ENCODE peak calls at places on chromosomes 4 and X, in nine cellular contexts. P is brain microvascular endothelial cell; T is CD8-positive, alpha-beta memory T cell; R is adrenal gland; V is colonic mucosa; W is heart left ventricle; A is WERI-Rb-1; B is suprapubic skin; Y is pancreas. K is an unnamed sample.

GRCh38 chrX:139766545-139766983 is 58.6 kb upstream of the MCF2 start:
- DNase-seq in V (no peak), T (peak), B (no peak), W (no peak), A (no peak), R (no peak), P (no peak), Y (no peak), K (no peak)

GRCh38 chrX:20317873-20318272 is 51.2 kb upstream of the RPS6KA3 start:
- DNase-seq in B (no peak), Y (no peak), R (no peak), T (no peak), A (no peak), V (no peak), P (no peak), W (no peak), K (no peak)

GRCh38 chr4:169410839-169411770 is 140.3 kb upstream of the SH3RF1 start:
- DNase-seq in A (no peak), V (peak), R (peak), T (peak), B (no peak), Y (no peak), P (peak), W (peak), K (no peak)

GRCh38 chr4:13534344-13535063 is 9.8 kb downstream of the NKX3-2 start:
- DNase-seq in Y (peak), A (no peak), P (no peak), B (no peak), W (no peak), V (no peak), T (no peak), R (no peak), K (peak)

GRCh38 chr4:174334628-174335027 is 50.9 kb downstream of the CEP44 start:
- DNase-seq in R (no peak), W (no peak), B (no peak), A (no peak), Y (no peak), T (no peak), V (no peak), P (no peak), K (no peak)

GRCh38 chr4:128379860-128380259 is 92.2 kb upstream of the PGRMC2 start:
- DNase-seq in W (no peak), A (peak), V (no peak), P (peak), Y (peak), T (no peak), B (no peak), R (peak), K (peak)

GRCh38 chrX:72128881-72129280 is 2.8 kb downstream of the RTL5 start:
- DNase-seq in R (peak), P (no peak), W (no peak), V (no peak), Y (no peak), T (no peak), A (peak), B (no peak), K (no peak)

GRCh38 chrX:66110112-66110511 is 53.9 kb upstream of the HEPH start:
- DNase-seq in W (no peak), A (no peak), V (peak), P (no peak), B (no peak), T (peak), Y (no peak), R (peak), K (no peak)

GRCh38 chr4:112343330-112343729 is 46.2 kb downstream of the ALPK1 start:
- DNase-seq in V (no peak), B (no peak), T (no peak), P (no peak), A (no peak), Y (no peak), W (no peak), R (no peak), K (no peak)

GRCh38 chr4:165016971-165017370 is 14.8 kb upstream of the TRIM60 start:
- DNase-seq in A (peak), B (no peak), Y (no peak), V (no peak), P (no peak), W (no peak), R (no peak), T (no peak), K (no peak)

GRCh38 chr4:122827258-122827887 is 742 bp downstream of the FGF2 start:
- DNase-seq in P (peak), R (peak), B (peak), A (peak), W (peak), Y (peak), V (peak), T (peak), K (no peak)

GRCh38 chr4:10971800-10972398 is 287.3 kb upstream of the CLNK start:
- DNase-seq in Y (no peak), P (no peak), W (no peak), A (no peak), R (no peak), T (no peak), V (no peak), B (no peak), K (no peak)

GRCh38 chr4:52658671-52659015 is 458 bp downstream of the USP46 start:
- DNase-seq in V (no peak), B (no peak), R (no peak), W (no peak), P (no peak), T (no peak), Y (peak), A (no peak), K (no peak)

GRCh38 chrX:100926453-100926852 is 2.3 kb downstream of the XKRX start:
- DNase-seq in V (no peak), A (no peak), Y (no peak), P (no peak), T (no peak), R (no peak), B (no peak), W (no peak), K (no peak)

GRCh38 chrX:13487731-13488505 is 81.5 kb upstream of the EGFL6 start:
- DNase-seq in T (peak), R (peak), W (peak), A (peak), V (peak), Y (no peak), B (no peak), P (peak), K (peak)

GRCh38 chr4:158945529-158946108 is 157.3 kb upstream of the RAPGEF2 start:
- DNase-seq in T (no peak), R (no peak), Y (no peak), A (no peak), V (no peak), B (no peak), P (no peak), W (no peak), K (no peak)

GRCh38 chr4:113502476-113502875 is 259.1 kb downstream of the CAMK2D start:
- DNase-seq in A (no peak), P (no peak), B (no peak), T (no peak), Y (no peak), W (no peak), R (no peak), V (no peak), K (no peak)

GRCh38 chr4:170589597-170590191 is 499.9 kb upstream of the AADAT start:
- DNase-seq in T (no peak), B (no peak), P (peak), R (no peak), V (no peak), W (no peak), Y (no peak), A (peak), K (no peak)

DNA sequence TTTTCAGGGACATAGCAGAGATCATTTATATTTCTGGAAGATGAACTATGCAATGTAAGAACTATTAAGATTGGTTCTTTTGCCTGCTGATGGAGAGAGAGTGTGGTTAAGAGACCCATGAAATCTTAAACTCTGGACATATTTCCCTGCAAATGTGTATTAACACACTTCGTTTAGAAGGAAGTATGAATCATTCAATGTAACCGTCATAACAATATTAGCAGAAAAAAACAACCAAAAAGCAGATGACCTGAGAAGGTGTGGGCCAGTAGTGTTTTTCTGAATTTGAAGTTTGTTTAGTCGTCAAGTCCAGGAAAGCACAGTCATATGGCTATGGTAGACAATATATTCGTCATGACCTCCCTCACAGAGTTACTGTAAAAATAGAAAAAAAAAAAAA is 2.5 kb upstream of the TMPRSS11D start:
- DNase-seq in W (no peak), V (no peak), Y (no peak), T (no peak), B (no peak), P (peak), A (no peak), R (no peak), K (no peak)
- H3K27ac ChIP-seq in W (no peak), V (no peak), Y (no peak), T (no peak), B (no peak), P (peak), A (no peak), R (no peak), K (no peak)

GRCh38 chr4:87620086-87620485 is 11.8 kb downstream of the DSPP start:
- DNase-seq in P (no peak), V (no peak), R (no peak), Y (no peak), B (no peak), A (no peak), W (no peak), T (no peak), K (no peak)

GRCh38 chr4:87624698-87625097 is 16.4 kb downstream of the DSPP start:
- DNase-seq in Y (no peak), A (no peak), B (no peak), V (no peak), P (no peak), T (no peak), W (no peak), R (no peak), K (no peak)

GRCh38 chr4:87620491-87620890 is 12.2 kb downstream of the DSPP start:
- DNase-seq in W (no peak), P (no peak), T (no peak), R (no peak), B (no peak), A (no peak), Y (no peak), V (no peak), K (no peak)

GRCh38 chr4:87622303-87622702 is 14.0 kb downstream of the DSPP start:
- DNase-seq in P (no peak), A (no peak), W (no peak), R (no peak), T (no peak), V (no peak), Y (no peak), B (no peak), K (no peak)
- H3K27ac ChIP-seq in P (no peak), A (no peak), W (no peak), R (no peak), T (no peak), V (no peak), Y (no peak), B (no peak), K (no peak)

GRCh38 chr4:88597970-88598369 is 5.7 kb downstream of the HERC3 start:
- DNase-seq in B (no peak), R (no peak), Y (no peak), W (no peak), P (no peak), A (no peak), T (no peak), V (no peak), K (no peak)
- H3K27ac ChIP-seq in B (no peak), R (no peak), Y (no peak), W (peak), P (no peak), A (peak), T (no peak), V (no peak), K (no peak)

GRCh38 chrX:153783378-153784013 is 2.7 kb downstream of the SRPK3 start:
- DNase-seq in T (no peak), P (no peak), R (no peak), W (no peak), A (no peak), B (no peak), V (no peak), Y (no peak), K (no peak)

GRCh38 chrX:153782871-153783270 is 2.0 kb downstream of the SRPK3 start:
- DNase-seq in Y (no peak), B (no peak), A (no peak), T (no peak), R (no peak), V (no peak), W (no peak), P (no peak), K (no peak)

GRCh38 chrX:153780678-153781427 is at the start of gene SRPK3:
- DNase-seq in A (peak), P (no peak), T (no peak), W (peak), B (no peak), R (peak), V (no peak), Y (peak), K (no peak)

GRCh38 chrX:153781428-153782047 is 697 bp downstream of the SRPK3 start:
- DNase-seq in B (no peak), W (no peak), T (no peak), Y (peak), R (no peak), A (no peak), V (no peak), P (no peak), K (no peak)

GRCh38 chrX:153782324-153782723 is 1.5 kb downstream of the SRPK3 start:
- DNase-seq in P (no peak), T (no peak), W (no peak), V (no peak), R (no peak), Y (no peak), A (peak), B (no peak), K (no peak)
- H3K27ac ChIP-seq in P (no peak), T (no peak), W (no peak), V (no peak), R (no peak), Y (no peak), A (no peak), B (no peak), K (no peak)

GRCh38 chr4:177461606-177462005 is 19.4 kb upstream of the AGA start:
- DNase-seq in T (no peak), B (no peak), V (no peak), W (no peak), P (peak), R (no peak), Y (no peak), A (no peak), K (no peak)

GRCh38 chr4:177460460-177460859 is 18.2 kb upstream of the AGA start:
- DNase-seq in Y (no peak), T (no peak), W (no peak), V (no peak), P (no peak), A (no peak), B (no peak), R (no peak), K (no peak)

DNA sequence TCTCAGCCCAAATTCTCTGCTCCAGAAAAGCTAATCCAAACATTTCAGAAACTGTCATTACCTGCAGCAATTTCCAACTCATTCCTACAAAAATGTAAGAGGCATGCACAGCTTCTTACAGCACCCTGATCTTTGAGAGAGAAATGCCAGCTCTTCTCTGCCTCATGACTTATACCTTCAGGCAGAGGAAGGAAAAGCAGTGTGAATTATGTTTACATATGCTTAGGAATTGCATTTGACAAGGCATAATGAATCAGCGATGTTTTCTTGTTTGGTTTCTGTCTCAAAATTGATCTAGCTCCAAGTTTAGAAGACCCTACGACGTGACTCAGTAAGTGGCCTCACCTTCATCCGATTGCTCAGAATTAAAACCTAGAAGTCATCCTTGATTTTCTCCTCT is 21.8 kb upstream of the AGA start:
- DNase-seq in B (no peak), W (no peak), P (no peak), R (no peak), A (no peak), Y (no peak), T (no peak), V (no peak), K (no peak)
- H3K27ac ChIP-seq in B (no peak), W (no peak), P (no peak), R (no peak), A (no peak), Y (no peak), T (no peak), V (no peak), K (no peak)

DNA sequence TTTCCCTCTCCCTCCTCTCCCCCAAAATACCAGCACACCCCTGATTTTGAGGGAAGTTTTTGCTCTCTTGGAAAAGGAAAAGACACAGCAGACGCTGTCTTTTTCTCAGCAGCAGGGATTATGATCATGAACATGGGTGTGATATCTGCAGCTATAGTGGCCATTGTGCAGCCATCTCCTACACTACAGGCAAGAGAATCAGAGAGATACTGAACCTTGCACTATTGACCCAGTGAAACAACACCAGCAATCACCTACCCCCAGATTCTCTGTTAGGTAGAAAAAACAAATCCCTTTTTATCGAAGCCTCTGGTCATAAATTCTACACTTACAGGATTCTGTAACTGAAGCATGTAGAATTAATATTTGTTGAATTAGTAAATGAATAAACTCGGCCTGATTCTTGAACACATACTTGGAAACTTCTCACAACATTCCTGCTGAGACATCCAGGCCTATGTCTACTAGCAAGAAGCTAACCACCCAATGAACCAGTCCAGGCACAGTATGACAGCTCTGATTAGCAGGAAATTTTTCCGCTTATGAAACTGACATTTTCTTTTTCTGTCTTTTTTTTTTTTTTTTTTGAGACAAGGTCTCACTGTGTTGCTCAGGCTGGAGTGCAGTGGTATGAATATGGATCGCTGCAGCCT is 5.0 kb upstream of the AFAP1 start:
- DNase-seq in W (no peak), B (no peak), A (no peak), P (no peak), Y (no peak), T (no peak), R (no peak), V (no peak), K (no peak)
- H3K27ac ChIP-seq in W (no peak), B (no peak), A (no peak), P (no peak), Y (no peak), T (no peak), R (no peak), V (no peak), K (no peak)

DNA sequence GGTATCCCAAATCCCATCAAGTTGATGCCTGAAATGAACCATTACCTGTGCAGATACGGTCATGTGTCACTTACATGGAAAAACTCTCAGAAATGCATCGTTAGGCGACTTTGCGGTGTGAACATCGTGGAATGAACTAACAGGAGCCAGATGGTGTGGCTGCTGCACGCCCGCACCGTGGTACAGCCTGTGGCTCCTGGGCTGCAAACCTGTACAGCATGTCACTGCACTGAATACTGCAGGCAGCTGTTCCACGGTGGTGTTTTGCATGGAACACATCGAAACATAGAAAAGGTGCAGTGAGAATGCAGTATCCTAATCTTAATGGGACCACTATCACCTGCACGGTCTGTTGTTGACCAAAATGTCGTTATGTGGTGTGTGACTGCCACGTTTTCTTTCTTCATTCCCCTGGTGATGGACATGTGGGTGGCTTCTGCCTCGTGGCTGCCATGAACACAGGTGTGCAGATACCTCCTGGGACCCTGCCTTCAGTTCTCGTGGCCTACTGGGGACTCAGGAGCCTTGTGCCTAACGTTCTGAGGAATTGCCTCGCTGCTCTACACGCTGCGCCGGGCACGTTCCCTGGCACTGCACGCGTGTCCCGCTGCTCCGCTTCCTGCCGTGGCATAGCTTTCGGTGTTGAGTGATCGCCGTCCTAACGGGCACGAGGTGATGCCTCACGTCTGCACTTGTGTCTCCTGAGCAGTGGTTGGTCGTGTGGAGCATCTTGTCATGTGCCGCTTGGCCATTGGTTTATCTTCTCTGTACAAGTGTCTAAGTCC is 18.5 kb downstream of the MAEA start:
- DNase-seq in V (no peak), T (no peak), P (no peak), R (no peak), Y (peak), B (no peak), A (no peak), W (no peak), K (no peak)
- H3K27ac ChIP-seq in V (no peak), T (no peak), P (no peak), R (no peak), Y (no peak), B (peak), A (no peak), W (no peak), K (peak)

GRCh38 chrX:39174761-39175417 is 373.6 kb downstream of the MID1IP1 start:
- DNase-seq in P (no peak), A (no peak), W (no peak), B (no peak), Y (no peak), V (peak), R (peak), T (peak), K (no peak)
- H3K27ac ChIP-seq in P (no peak), A (no peak), W (no peak), B (no peak), Y (peak), V (peak), R (no peak), T (no peak), K (no peak)

GRCh38 chr4:653080-653821 is 20.8 kb downstream of the ATP5ME start:
- DNase-seq in P (no peak), T (no peak), B (no peak), V (no peak), R (no peak), W (no peak), A (no peak), Y (peak), K (no peak)

GRCh38 chr4:650951-651883 is 22.9 kb downstream of the ATP5ME start:
- DNase-seq in W (no peak), T (no peak), Y (peak), R (no peak), V (no peak), A (no peak), B (no peak), P (no peak), K (peak)

GRCh38 chr4:653831-654525 is 20.1 kb downstream of the ATP5ME start:
- DNase-seq in P (no peak), B (no peak), R (no peak), T (no peak), A (no peak), Y (peak), W (no peak), V (no peak), K (no peak)

GRCh38 chr4:650461-650860 is 23.6 kb downstream of the ATP5ME start:
- DNase-seq in W (no peak), A (no peak), P (no peak), Y (no peak), R (no peak), V (no peak), T (no peak), B (no peak), K (no peak)

GRCh38 chr4:651884-652642 is 22.0 kb downstream of the ATP5ME start:
- DNase-seq in W (no peak), V (no peak), R (no peak), P (no peak), B (no peak), T (no peak), A (no peak), Y (no peak), K (peak)
- H3K27ac ChIP-seq in W (no peak), V (no peak), R (no peak), P (no peak), B (no peak), T (no peak), A (no peak), Y (no peak), K (no peak)